ENCODE peak calls at places on chromosomes 11 and 22, in eight cellular contexts. B is tibial nerve, O is AG04450, Q is OCI-LY7, S is heart right ventricle, I is dorsolateral prefrontal cortex, D is left ventricle myocardium inferior, G is HCT116. P is an unnamed sample.

GRCh38 chr11:47109051-47109791 is 67.5 kb downstream of the ARFGAP2 start:
- DNase-seq in B (no peak), O (no peak), Q (peak; percentile 80), S (no peak), I (peak; percentile 10), D (no peak), G (no peak), P (no peak)

GRCh38 chr11:65891180-65892136 is 985 bp downstream of the CCDC85B start:
- DNase-seq in B (no peak), O (no peak), Q (peak; percentile 83), S (peak; percentile 70), I (no peak), D (peak; percentile 64), G (no peak), P (peak; percentile 46)

GRCh38 chr11:112167145-112167544 is at the start of gene TEX12:
- DNase-seq in B (no peak), O (no peak), Q (no peak), S (no peak), I (no peak), D (no peak), G (no peak), P (no peak)

GRCh38 chr11:65505434-65506315 is 6.8 kb downstream of the MALAT1 start:
- DNase-seq in B (peak; percentile 41), O (no peak), Q (peak; percentile 45), S (no peak), I (peak; percentile 36), D (no peak), G (no peak), P (peak; percentile 39)

GRCh38 chr11:104148074-104148473 is 15.9 kb downstream of the PDGFD start:
- DNase-seq in B (no peak), O (no peak), Q (no peak), S (no peak), I (no peak), D (no peak), G (no peak), P (no peak)

GRCh38 chr11:17978553-17979287 is 34.1 kb downstream of the SERGEF start:
- DNase-seq in B (peak; percentile 9), O (no peak), Q (peak; percentile 26), S (peak; percentile 46), I (peak; percentile 53), D (peak; percentile 42), G (no peak), P (no peak)

GRCh38 chr22:44523981-44524759 is 26.1 kb upstream of the RTL6 start:
- DNase-seq in B (no peak), O (peak; percentile 96), Q (no peak), S (no peak), I (no peak), D (peak; percentile 47), G (no peak), P (no peak)

GRCh38 chr11:76459846-76460245 is 15.0 kb downstream of the EMSY start:
- DNase-seq in B (no peak), O (no peak), Q (no peak), S (no peak), I (no peak), D (no peak), G (no peak), P (no peak)

GRCh38 chr22:46025973-46026906 is 49.3 kb upstream of the WNT7B start:
- DNase-seq in B (no peak), O (no peak), Q (no peak), S (no peak), I (no peak), D (peak; percentile 11), G (no peak), P (peak; percentile 60)

GRCh38 chr22:27494821-27495220 is 306.7 kb downstream of the MN1 start:
- DNase-seq in B (no peak), O (no peak), Q (no peak), S (no peak), I (no peak), D (no peak), G (no peak), P (no peak)

GRCh38 chr11:36266767-36267166 is 22.5 kb downstream of the COMMD9 start:
- DNase-seq in B (no peak), O (no peak), Q (no peak), S (no peak), I (no peak), D (no peak), G (no peak), P (no peak)

GRCh38 chr11:1234771-1235614 is 12.1 kb downstream of the MUC5B start:
- DNase-seq in B (no peak), O (no peak), Q (no peak), S (peak; percentile 8), I (no peak), D (peak; percentile 11), G (no peak), P (peak; percentile 17)

GRCh38 chr11:65329944-65330403 is 3.7 kb upstream of the DPF2 start:
- DNase-seq in B (peak; percentile 99), O (peak; percentile 83), Q (peak; percentile 96), S (peak; percentile 37), I (peak; percentile 90), D (peak; percentile 72), G (peak; percentile 93), P (peak; percentile 87)

GRCh38 chr22:22754268-22754657 is 109.8 kb downstream of the GGTLC2 start:
- DNase-seq in B (no peak), O (no peak), Q (no peak), S (no peak), I (no peak), D (no peak), G (no peak), P (no peak)

GRCh38 chr22:25067851-25068421 is 115.4 kb downstream of the KIAA1671 start:
- DNase-seq in B (no peak), O (no peak), Q (no peak), S (no peak), I (peak; percentile 51), D (no peak), G (no peak), P (peak; percentile 93)

GRCh38 chr22:42885446-42885845 is 28.4 kb upstream of the ARFGAP3 start:
- DNase-seq in B (no peak), O (no peak), Q (no peak), S (no peak), I (no peak), D (no peak), G (no peak), P (no peak)

GRCh38 chr11:94664336-94664735 is 97.2 kb downstream of the PIWIL4 start:
- DNase-seq in B (no peak), O (no peak), Q (no peak), S (no peak), I (no peak), D (no peak), G (peak; percentile 18), P (no peak)

GRCh38 chr22:20380486-20380885 is 13.5 kb upstream of the ZNF74 start:
- DNase-seq in B (no peak), O (no peak), Q (no peak), S (no peak), I (no peak), D (no peak), G (no peak), P (no peak)

GRCh38 chr11:9982796-9983579 is 311.0 kb downstream of the SBF2 start:
- DNase-seq in B (no peak), O (no peak), Q (no peak), S (no peak), I (no peak), D (no peak), G (peak; percentile 31), P (no peak)

GRCh38 chr11:70550456-70551195 is 152.3 kb downstream of the CTTN start:
- DNase-seq in B (no peak), O (no peak), Q (no peak), S (no peak), I (no peak), D (no peak), G (no peak), P (no peak)

GRCh38 chr11:112555491-112556364 is 295.1 kb upstream of the PLET1 start:
- DNase-seq in B (peak; percentile 16), O (no peak), Q (peak; percentile 36), S (peak; percentile 63), I (peak; percentile 43), D (peak; percentile 48), G (peak; percentile 8), P (peak; percentile 29)

GRCh38 chr22:19867617-19868016 is 12.9 kb upstream of the GNB1L start:
- DNase-seq in B (no peak), O (no peak), Q (no peak), S (no peak), I (no peak), D (peak; percentile 4), G (no peak), P (peak; percentile 7)

GRCh38 chr11:126924381-126924780 is 76.2 kb downstream of the KIRREL3 start:
- DNase-seq in B (no peak), O (no peak), Q (no peak), S (no peak), I (no peak), D (no peak), G (no peak), P (no peak)

GRCh38 chr11:14290422-14290821 is 68.6 kb downstream of the RRAS2 start:
- DNase-seq in B (no peak), O (no peak), Q (no peak), S (no peak), I (no peak), D (no peak), G (no peak), P (no peak)

GRCh38 chr11:14288189-14288935 is 70.6 kb downstream of the RRAS2 start:
- DNase-seq in B (no peak), O (peak; percentile 74), Q (no peak), S (no peak), I (no peak), D (no peak), G (no peak), P (no peak)
- TF ChIP-seq CTCF in B (no peak), O (no peak), Q (no peak), S (no peak), I (no peak), D (no peak), G (no peak), P (no peak)

GRCh38 chr11:67022961-67023956 is at the start of gene SYT12:
- DNase-seq in B (no peak), O (no peak), Q (no peak), S (no peak), I (peak; percentile 62), D (no peak), G (no peak), P (no peak)
- H3K4me3 ChIP-seq in B (peak within 1 kb of the TSS; percentile 33), O (peak within 1 kb of the TSS; percentile 52), Q (no peak within 1 kb of the TSS), S (no peak within 1 kb of the TSS), I (peak within 1 kb of the TSS; percentile 74), D (peak within 1 kb of the TSS; percentile 64), G (peak within 1 kb of the TSS; percentile 55), P (peak within 1 kb of the TSS; percentile 61)

GRCh38 chr11:44186531-44186930 is 91.1 kb downstream of the EXT2 start:
- DNase-seq in B (no peak), O (no peak), Q (no peak), S (no peak), I (no peak), D (no peak), G (no peak), P (no peak)
- H3K27ac ChIP-seq in B (no peak overlapping the region), O (no peak overlapping the region), Q (no peak overlapping the region), S (no peak overlapping the region), I (no peak overlapping the region), D (no peak overlapping the region), G (no peak overlapping the region), P (no peak overlapping the region)

GRCh38 chr11:34594603-34595002 is 26.3 kb upstream of the EHF start:
- DNase-seq in B (no peak), O (no peak), Q (no peak), S (no peak), I (no peak), D (no peak), G (no peak), P (no peak)
- TF ChIP-seq CTCF in B (no peak), O (no peak), Q (no peak), S (no peak), I (no peak), D (no peak), G (no peak), P (no peak)